ENCODE peak calls at places on chromosomes 7 and 10, in four cellular contexts. One of them, this sample, is unnamed.

GRCh38 chr10:49138361-49138891 is 4.6 kb upstream of the FAM170B start:
- DNase-seq in A549: no peak
- DNase-seq in CD8-positive, alpha-beta T cell: no peak
- DNase-seq in tibial artery: no peak
- DNase-seq in this sample: peak; percentile 36

GRCh38 chr7:953547-954327 is 743 bp downstream of the ADAP1 start:
- DNase-seq in A549: peak; percentile 64
- DNase-seq in CD8-positive, alpha-beta T cell: no peak
- DNase-seq in tibial artery: no peak
- DNase-seq in this sample: peak; percentile 41

GRCh38 chr10:78950656-78951587 is 117.8 kb upstream of the ZMIZ1 start:
- DNase-seq in A549: no peak
- DNase-seq in CD8-positive, alpha-beta T cell: no peak
- DNase-seq in tibial artery: no peak
- DNase-seq in this sample: no peak

GRCh38 chr10:132574783-132575319 is 37.3 kb downstream of the INPP5A start:
- DNase-seq in A549: no peak
- DNase-seq in CD8-positive, alpha-beta T cell: no peak
- DNase-seq in tibial artery: no peak
- DNase-seq in this sample: no peak

GRCh38 chr7:6106140-6106904 is 75.1 kb downstream of the ANKRD61 start:
- DNase-seq in A549: peak; percentile 78
- DNase-seq in CD8-positive, alpha-beta T cell: peak; percentile 37
- DNase-seq in tibial artery: no peak
- DNase-seq in this sample: no peak

GRCh38 chr10:80491251-80492102 is 37.4 kb downstream of the TSPAN14 start:
- DNase-seq in A549: peak; percentile 74
- DNase-seq in CD8-positive, alpha-beta T cell: no peak
- DNase-seq in tibial artery: peak; percentile 60
- DNase-seq in this sample: no peak

GRCh38 chr7:147279951-147280350 is 1163.3 kb downstream of the CNTNAP2 start:
- DNase-seq in A549: no peak
- DNase-seq in CD8-positive, alpha-beta T cell: no peak
- DNase-seq in tibial artery: no peak
- DNase-seq in this sample: no peak

GRCh38 chr7:12386237-12386839 is 17.3 kb downstream of the VWDE start:
- DNase-seq in A549: no peak
- DNase-seq in CD8-positive, alpha-beta T cell: no peak
- DNase-seq in tibial artery: no peak
- DNase-seq in this sample: no peak

GRCh38 chr10:7611909-7612308 is 54.9 kb downstream of the ITIH5 start:
- DNase-seq in A549: no peak
- DNase-seq in CD8-positive, alpha-beta T cell: no peak
- DNase-seq in tibial artery: no peak
- DNase-seq in this sample: no peak

GRCh38 chr7:67588631-67589030 is 592.0 kb downstream of the TYW1 start:
- DNase-seq in A549: no peak
- DNase-seq in CD8-positive, alpha-beta T cell: no peak
- DNase-seq in tibial artery: no peak
- DNase-seq in this sample: no peak

GRCh38 chr10:28970231-28970630 is 292.9 kb downstream of the BAMBI start:
- DNase-seq in A549: no peak
- DNase-seq in CD8-positive, alpha-beta T cell: no peak
- DNase-seq in tibial artery: no peak
- DNase-seq in this sample: no peak

GRCh38 chr10:110425684-110426293 is 71.9 kb upstream of the DUSP5 start:
- DNase-seq in A549: peak; percentile 97
- DNase-seq in CD8-positive, alpha-beta T cell: no peak
- DNase-seq in tibial artery: no peak
- DNase-seq in this sample: no peak

GRCh38 chr10:75247797-75248196 is 12.0 kb upstream of the COMTD1 start:
- DNase-seq in A549: no peak
- DNase-seq in CD8-positive, alpha-beta T cell: no peak
- DNase-seq in tibial artery: no peak
- DNase-seq in this sample: no peak

GRCh38 chr10:126387931-126388911 is at the start of gene ADAM12:
- DNase-seq in A549: peak; percentile 18
- DNase-seq in CD8-positive, alpha-beta T cell: no peak
- DNase-seq in tibial artery: peak; percentile 36
- DNase-seq in this sample: peak; percentile 30

GRCh38 chr10:24821986-24822385 is 98.3 kb upstream of the ARHGAP21 start:
- DNase-seq in A549: peak; percentile 48
- DNase-seq in CD8-positive, alpha-beta T cell: no peak
- DNase-seq in tibial artery: no peak
- DNase-seq in this sample: no peak

GRCh38 chr10:75019360-75019759 is 92.1 kb upstream of the SAMD8 start:
- DNase-seq in A549: peak; percentile 35
- DNase-seq in CD8-positive, alpha-beta T cell: no peak
- DNase-seq in tibial artery: no peak
- DNase-seq in this sample: no peak

GRCh38 chr10:111600772-111601171 is 523.9 kb downstream of the ADRA2A start:
- DNase-seq in A549: no peak
- DNase-seq in CD8-positive, alpha-beta T cell: no peak
- DNase-seq in tibial artery: no peak
- DNase-seq in this sample: peak; percentile 17

GRCh38 chr10:102648889-102649752 is 4.8 kb downstream of the TRIM8 start:
- DNase-seq in A549: no peak
- DNase-seq in CD8-positive, alpha-beta T cell: peak; percentile 68
- DNase-seq in tibial artery: no peak
- DNase-seq in this sample: no peak

GRCh38 chr10:4474829-4475228 is 351.2 kb upstream of the AKR1E2 start:
- DNase-seq in A549: no peak
- DNase-seq in CD8-positive, alpha-beta T cell: no peak
- DNase-seq in tibial artery: no peak
- DNase-seq in this sample: no peak

GRCh38 chr10:77374189-77374656 is 263.4 kb downstream of the KCNMA1 start:
- DNase-seq in A549: no peak
- DNase-seq in CD8-positive, alpha-beta T cell: no peak
- DNase-seq in tibial artery: no peak
- DNase-seq in this sample: no peak

GRCh38 chr10:26593896-26594295 is 103.6 kb upstream of the PDSS1 start:
- DNase-seq in A549: no peak
- DNase-seq in CD8-positive, alpha-beta T cell: no peak
- DNase-seq in tibial artery: no peak
- DNase-seq in this sample: no peak

GRCh38 chr7:113392421-113392820 is 274.1 kb upstream of the SMIM30 start:
- DNase-seq in A549: no peak
- DNase-seq in CD8-positive, alpha-beta T cell: no peak
- DNase-seq in tibial artery: no peak
- DNase-seq in this sample: no peak

GRCh38 chr10:121437596-121437995 is 160.6 kb downstream of the FGFR2 start:
- DNase-seq in A549: no peak
- DNase-seq in CD8-positive, alpha-beta T cell: no peak
- DNase-seq in tibial artery: no peak
- DNase-seq in this sample: no peak

GRCh38 chr10:119301397-119301796 is 94.0 kb downstream of the GRK5 start:
- DNase-seq in A549: no peak
- DNase-seq in CD8-positive, alpha-beta T cell: peak; percentile 78
- DNase-seq in tibial artery: no peak
- DNase-seq in this sample: no peak

DNA sequence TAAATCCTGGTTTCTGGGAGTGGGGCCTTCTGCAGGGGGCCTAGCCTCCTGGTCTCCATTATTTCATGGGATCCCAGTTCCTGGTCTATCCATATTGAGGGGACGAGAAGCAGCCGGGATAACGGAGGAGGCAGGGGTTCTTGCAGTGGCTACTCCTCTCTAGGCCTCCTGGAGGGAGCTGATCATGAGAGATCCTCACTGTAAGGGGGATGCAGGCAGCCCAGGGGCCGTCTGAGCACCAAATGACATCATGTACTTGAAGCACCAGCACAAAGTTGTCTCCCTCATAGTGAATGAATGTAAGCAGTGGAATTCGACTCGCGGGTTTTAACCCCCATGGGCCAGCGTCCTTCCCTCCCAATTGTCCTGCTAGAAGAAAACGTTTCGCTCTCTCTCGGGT is 969 bp upstream of the ADCY1 start:
- DNase-seq in A549: no peak
- DNase-seq in CD8-positive, alpha-beta T cell: no peak
- DNase-seq in tibial artery: no peak
- DNase-seq in this sample: no peak
- H3K4me3 ChIP-seq in A549: no peak overlapping the region
- H3K4me3 ChIP-seq in CD8-positive, alpha-beta T cell: no peak overlapping the region
- H3K4me3 ChIP-seq in tibial artery: no peak overlapping the region
- H3K4me3 ChIP-seq in this sample: no peak overlapping the region

DNA sequence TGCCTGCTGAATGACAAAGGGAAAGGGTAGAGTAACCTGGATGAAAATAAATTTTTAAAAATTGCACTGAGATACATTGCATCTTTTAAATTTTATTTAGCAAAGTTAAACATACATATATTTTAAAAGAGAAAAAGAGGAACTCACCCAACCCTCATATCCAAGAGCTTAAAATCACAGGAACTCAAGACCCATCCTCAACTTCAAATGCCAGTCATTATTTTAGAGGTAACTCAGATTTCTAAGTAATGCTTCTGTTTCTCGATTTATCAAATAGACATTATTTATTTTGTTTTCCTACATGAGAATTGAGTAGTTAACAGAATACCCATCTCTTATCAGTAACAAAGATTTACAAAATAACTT is 32.4 kb upstream of the KMT2E start:
- DNase-seq in A549: no peak
- DNase-seq in CD8-positive, alpha-beta T cell: no peak
- DNase-seq in tibial artery: no peak
- DNase-seq in this sample: no peak
- H3K4me1 ChIP-seq in A549: peaks cover 43% of the 10 kb centered on the region
- H3K4me1 ChIP-seq in CD8-positive, alpha-beta T cell: peaks cover 28% of the 10 kb centered on the region
- H3K4me1 ChIP-seq in tibial artery: peaks cover 84% of the 10 kb centered on the region
- H3K4me1 ChIP-seq in this sample: peaks cover 15% of the 10 kb centered on the region

GRCh38 chr7:128703605-128704004 is 31.5 kb downstream of the GARIN1A start:
- DNase-seq in A549: no peak
- DNase-seq in CD8-positive, alpha-beta T cell: no peak
- DNase-seq in tibial artery: no peak
- DNase-seq in this sample: no peak

GRCh38 chr7:128707752-128708151 is 31.4 kb upstream of the CALU start:
- DNase-seq in A549: no peak
- DNase-seq in CD8-positive, alpha-beta T cell: no peak
- DNase-seq in tibial artery: no peak
- DNase-seq in this sample: no peak

GRCh38 chr7:128708235-128708634 is 30.9 kb upstream of the CALU start:
- DNase-seq in A549: no peak
- DNase-seq in CD8-positive, alpha-beta T cell: no peak
- DNase-seq in tibial artery: no peak
- DNase-seq in this sample: no peak

GRCh38 chr7:128704909-128705308 is 32.8 kb downstream of the GARIN1A start:
- DNase-seq in A549: no peak
- DNase-seq in CD8-positive, alpha-beta T cell: no peak
- DNase-seq in tibial artery: no peak
- DNase-seq in this sample: no peak

GRCh38 chr7:128705891-128706333 is 33.2 kb upstream of the CALU start:
- DNase-seq in A549: no peak
- DNase-seq in CD8-positive, alpha-beta T cell: no peak
- DNase-seq in tibial artery: no peak
- DNase-seq in this sample: no peak
- TF ChIP-seq CTCF in A549: no peak
- TF ChIP-seq CTCF in CD8-positive, alpha-beta T cell: no peak
- TF ChIP-seq CTCF in tibial artery: no peak
- TF ChIP-seq CTCF in this sample: no peak

GRCh38 chr7:148500978-148501377 is 89.6 kb upstream of the C7orf33 start:
- DNase-seq in A549: no peak
- DNase-seq in CD8-positive, alpha-beta T cell: no peak
- DNase-seq in tibial artery: no peak
- DNase-seq in this sample: no peak
- H3K4me3 ChIP-seq in A549: no peak overlapping the region
- H3K4me3 ChIP-seq in CD8-positive, alpha-beta T cell: no peak overlapping the region
- H3K4me3 ChIP-seq in tibial artery: no peak overlapping the region
- H3K4me3 ChIP-seq in this sample: no peak overlapping the region

GRCh38 chr10:44280615-44281014 is 104.3 kb downstream of the CXCL12 start:
- DNase-seq in A549: no peak
- DNase-seq in CD8-positive, alpha-beta T cell: no peak
- DNase-seq in tibial artery: peak; percentile 64
- DNase-seq in this sample: no peak

GRCh38 chr10:44282606-44283300 is 102.1 kb downstream of the CXCL12 start:
- DNase-seq in A549: no peak
- DNase-seq in CD8-positive, alpha-beta T cell: no peak
- DNase-seq in tibial artery: no peak
- DNase-seq in this sample: no peak

GRCh38 chr10:44280211-44280610 is 104.7 kb downstream of the CXCL12 start:
- DNase-seq in A549: no peak
- DNase-seq in CD8-positive, alpha-beta T cell: no peak
- DNase-seq in tibial artery: no peak
- DNase-seq in this sample: no peak

GRCh38 chr10:44281662-44282061 is 103.2 kb downstream of the CXCL12 start:
- DNase-seq in A549: no peak
- DNase-seq in CD8-positive, alpha-beta T cell: no peak
- DNase-seq in tibial artery: no peak
- DNase-seq in this sample: no peak

GRCh38 chr10:44281089-44281613 is 103.7 kb downstream of the CXCL12 start:
- DNase-seq in A549: no peak
- DNase-seq in CD8-positive, alpha-beta T cell: no peak
- DNase-seq in tibial artery: peak; percentile 62
- DNase-seq in this sample: peak; percentile 54
- H3K4me1 ChIP-seq in A549: no peaks in the 10 kb centered on the region
- H3K4me1 ChIP-seq in CD8-positive, alpha-beta T cell: no peaks in the 10 kb centered on the region
- H3K4me1 ChIP-seq in tibial artery: peaks cover 20% of the 10 kb centered on the region
- H3K4me1 ChIP-seq in this sample: peaks cover 12% of the 10 kb centered on the region

DNA sequence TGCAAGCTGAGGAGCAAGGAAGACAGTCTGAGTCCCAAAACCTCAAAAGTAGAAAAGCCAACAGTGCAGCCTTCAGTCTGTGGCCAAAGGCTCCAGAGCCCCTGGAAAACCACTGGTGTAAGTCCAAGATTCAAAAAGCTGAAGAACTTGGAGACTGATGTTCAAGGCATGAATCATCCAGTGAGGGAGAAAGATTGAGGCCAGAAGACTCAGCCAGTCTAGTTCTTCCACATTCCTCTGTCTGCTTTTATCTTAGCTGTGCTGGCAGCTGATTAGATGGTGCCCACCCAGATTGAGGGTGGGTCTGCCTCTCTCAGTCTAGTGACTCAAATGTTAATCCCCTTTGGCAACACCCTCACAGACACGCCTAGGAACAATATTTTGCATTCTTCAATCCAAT is 20.1 kb upstream of the MDFIC start:
- DNase-seq in A549: peak; percentile 12
- DNase-seq in CD8-positive, alpha-beta T cell: no peak
- DNase-seq in tibial artery: no peak
- DNase-seq in this sample: no peak
- TF ChIP-seq CTCF in A549: no peak
- TF ChIP-seq CTCF in CD8-positive, alpha-beta T cell: no peak
- TF ChIP-seq CTCF in tibial artery: no peak
- TF ChIP-seq CTCF in this sample: no peak

GRCh38 chr10:6128591-6129383 is 40.0 kb downstream of the RBM17 start:
- DNase-seq in A549: no peak
- DNase-seq in CD8-positive, alpha-beta T cell: no peak
- DNase-seq in tibial artery: peak; percentile 40
- DNase-seq in this sample: no peak
- H3K4me3 ChIP-seq in A549: no peak overlapping the region
- H3K4me3 ChIP-seq in CD8-positive, alpha-beta T cell: no peak overlapping the region
- H3K4me3 ChIP-seq in tibial artery: no peak overlapping the region
- H3K4me3 ChIP-seq in this sample: no peak overlapping the region

This sample was measured in heart right ventricle.